ENCODE peak calls at places on chromosomes 2 and 18, in six cellular contexts. O, C, S, T, U and Z are unnamed samples.

GRCh38 chr2:135047295-135047694 is at the start of gene MAP3K19:
- DNase-seq in O (no peak), C (no peak), S (no peak), T (no peak), U (no peak), Z (no peak)

GRCh38 chr2:109663721-109664120 is 49.6 kb downstream of the SOWAHC start:
- DNase-seq in O (peak; percentile 44), C (no peak), S (peak; percentile 53), T (peak; percentile 90), U (peak; percentile 57), Z (no peak)

GRCh38 chr2:130371723-130372054 is 15.8 kb downstream of the PTPN18 start:
- DNase-seq in O (no peak), C (no peak), S (no peak), T (no peak), U (no peak), Z (no peak)

GRCh38 chr2:63301481-63301880 is 250.9 kb downstream of the OTX1 start:
- DNase-seq in O (no peak), C (no peak), S (no peak), T (no peak), U (no peak), Z (no peak)

GRCh38 chr2:218192902-218193425 is 24.0 kb upstream of the ARPC2 start:
- DNase-seq in O (no peak), C (no peak), S (no peak), T (no peak), U (no peak), Z (no peak)

GRCh38 chr2:130776550-130776949 is 21.2 kb downstream of the AMER3 start:
- DNase-seq in O (no peak), C (no peak), S (no peak), T (no peak), U (no peak), Z (no peak)

GRCh38 chr2:239882335-239882734 is 142.8 kb downstream of the NDUFA10 start:
- DNase-seq in O (no peak), C (no peak), S (peak; percentile 56), T (peak; percentile 9), U (no peak), Z (peak; percentile 58)

GRCh38 chr18:2028986-2029385 is 542.3 kb downstream of the METTL4 start:
- DNase-seq in O (no peak), C (no peak), S (no peak), T (no peak), U (no peak), Z (no peak)

GRCh38 chr2:9258953-9259399 is 52.4 kb downstream of the ASAP2 start:
- DNase-seq in O (peak; percentile 61), C (no peak), S (no peak), T (peak; percentile 51), U (no peak), Z (no peak)

GRCh38 chr2:227351639-227352038 is 26.6 kb downstream of the MFF start:
- DNase-seq in O (no peak), C (no peak), S (no peak), T (no peak), U (no peak), Z (no peak)
- H3K4me3 ChIP-seq in O (no peak overlapping the region), C (no peak overlapping the region), S (no peak overlapping the region), T (no peak overlapping the region), U (no peak overlapping the region), Z (no peak overlapping the region)

GRCh38 chr2:227325824-227326195 is 759 bp downstream of the MFF start:
- DNase-seq in O (no peak), C (peak; percentile 66), S (peak; percentile 56), T (peak; percentile 57), U (no peak), Z (no peak)

GRCh38 chr2:227325056-227325823 is at the start of gene MFF:
- DNase-seq in O (peak; percentile 93), C (peak; percentile 96), S (peak; percentile 94), T (peak; percentile 93), U (peak; percentile 74), Z (peak; percentile 93)

GRCh38 chr2:227323818-227324217 is 1.2 kb upstream of the MFF start:
- DNase-seq in O (no peak), C (no peak), S (no peak), T (no peak), U (no peak), Z (peak; percentile 29)

GRCh38 chr2:227324671-227325055 is 388 bp upstream of the MFF start:
- DNase-seq in O (no peak), C (no peak), S (peak; percentile 64), T (no peak), U (no peak), Z (no peak)

GRCh38 chr2:227326783-227327182 is 1.7 kb downstream of the MFF start:
- DNase-seq in O (no peak), C (no peak), S (no peak), T (no peak), U (no peak), Z (no peak)
- H3K4me3 ChIP-seq in O (peak overlapping the region; percentile 76), C (no peak overlapping the region), S (peak overlapping the region; percentile 95), T (peak overlapping the region; percentile 88), U (peak overlapping the region; percentile 83), Z (no peak overlapping the region)

GRCh38 chr18:50117876-50118275 is 77.1 kb downstream of the MYO5B start:
- DNase-seq in O (no peak), C (no peak), S (no peak), T (no peak), U (no peak), Z (no peak)

GRCh38 chr18:50115095-50115494 is 79.9 kb downstream of the MYO5B start:
- DNase-seq in O (no peak), C (no peak), S (no peak), T (peak; percentile 20), U (no peak), Z (no peak)

GRCh38 chr18:50111398-50111797 is 83.5 kb downstream of the MYO5B start:
- DNase-seq in O (no peak), C (no peak), S (no peak), T (no peak), U (no peak), Z (no peak)

GRCh38 chr18:50114448-50114847 is 80.5 kb downstream of the MYO5B start:
- DNase-seq in O (no peak), C (no peak), S (no peak), T (no peak), U (no peak), Z (no peak)

DNA sequence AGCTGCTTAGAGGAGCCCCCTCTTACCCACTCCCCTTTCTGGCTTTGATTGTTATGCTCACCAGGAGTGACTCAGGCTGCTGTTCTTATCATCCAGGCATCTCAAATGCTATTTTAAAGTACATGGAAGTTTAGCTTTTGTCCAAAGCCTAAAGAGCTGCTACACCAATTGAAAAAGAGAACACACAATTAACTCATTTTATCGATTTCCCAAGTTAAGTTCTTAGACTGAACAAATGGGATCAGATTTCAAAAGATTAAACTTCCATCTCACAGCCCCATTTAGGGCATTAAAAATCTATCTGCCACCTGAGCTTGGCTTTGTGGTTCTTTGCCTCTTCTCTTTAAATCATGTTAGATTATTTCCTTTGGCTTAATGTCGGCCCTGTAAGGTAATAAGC is 81.2 kb downstream of the MYO5B start:
- DNase-seq in O (no peak), C (no peak), S (no peak), T (no peak), U (no peak), Z (no peak)
- H3K4me3 ChIP-seq in O (no peak overlapping the region), C (no peak overlapping the region), S (no peak overlapping the region), T (no peak overlapping the region), U (no peak overlapping the region), Z (no peak overlapping the region)

GRCh38 chr2:106034325-106034724 is 159.8 kb downstream of the UXS1 start:
- DNase-seq in O (no peak), C (no peak), S (no peak), T (no peak), U (no peak), Z (no peak)

GRCh38 chr2:106028192-106028591 is 165.9 kb downstream of the UXS1 start:
- DNase-seq in O (no peak), C (no peak), S (no peak), T (no peak), U (no peak), Z (no peak)

GRCh38 chr2:106032676-106033075 is 161.4 kb downstream of the UXS1 start:
- DNase-seq in O (no peak), C (no peak), S (no peak), T (no peak), U (no peak), Z (no peak)

GRCh38 chr2:106026271-106027190 is 167.6 kb downstream of the UXS1 start:
- DNase-seq in O (no peak), C (no peak), S (no peak), T (no peak), U (no peak), Z (peak; percentile 53)

GRCh38 chr2:106030287-106031268 is 163.5 kb downstream of the UXS1 start:
- DNase-seq in O (peak; percentile 66), C (no peak), S (no peak), T (peak; percentile 77), U (peak; percentile 85), Z (no peak)
- H3K4me3 ChIP-seq in O (peak overlapping the region; percentile 41), C (no peak overlapping the region), S (no peak overlapping the region), T (peak overlapping the region; percentile 2), U (no peak overlapping the region), Z (no peak overlapping the region)